ENCODE peak calls at places on chromosomes 6 and 20, in four cellular contexts. X is H9, A is mesenchymal stem cell, G is H1. D is an unnamed sample.
A peak's percentile ranks its signal among the peaks of the same experiment; 100 is the strongest.

GRCh38 chr6:82711992-82712788 is 348.6 kb downstream of the TPBG start:
- DNase-seq in A (peak; percentile 1), X (no peak), G (no peak), D (no peak)

GRCh38 chr6:154001494-154002285 is 37.4 kb upstream of the OPRM1 start:
- DNase-seq in X (no peak), A (no peak), G (no peak), D (no peak)

GRCh38 chr6:160177220-160177619 is 55.6 kb downstream of the SLC22A1 start:
- DNase-seq in X (no peak), G (no peak), A (no peak), D (peak; percentile 44)

GRCh38 chr6:116158641-116159040 is 32.7 kb upstream of the COL10A1 start:
- DNase-seq in X (no peak), A (no peak), G (no peak), D (no peak)

GRCh38 chr6:29953001-29953436 is 10.7 kb downstream of the HLA-A start:
- DNase-seq in X (no peak), A (peak; percentile 83), G (no peak), D (no peak)

GRCh38 chr6:138597336-138597735 is 98.0 kb upstream of the NHSL1 start:
- DNase-seq in G (no peak), X (no peak), A (no peak), D (no peak)

GRCh38 chr20:57066126-57066900 is 200.1 kb downstream of the BMP7 start:
- DNase-seq in G (no peak), X (no peak), A (peak; percentile 63), D (no peak)

GRCh38 chr20:37345339-37346231 is at the start of gene SRC:
- DNase-seq in A (peak; percentile 70), X (peak; percentile 72), G (peak; percentile 82), D (peak; percentile 43)

GRCh38 chr6:3742076-3742425 is 9.5 kb downstream of the PXDC1 start:
- DNase-seq in A (no peak), G (no peak), X (no peak), D (no peak)

GRCh38 chr6:44356432-44356950 is 14.0 kb downstream of the SPATS1 start:
- DNase-seq in X (no peak), A (no peak), G (no peak), D (no peak)

GRCh38 chr20:50788045-50788867 is 6.6 kb upstream of the BCAS4 start:
- DNase-seq in G (no peak), X (no peak), A (no peak), D (no peak)

GRCh38 chr6:151747890-151748289 is 59.6 kb upstream of the ESR1 start:
- DNase-seq in X (no peak), A (no peak), G (no peak), D (no peak)

GRCh38 chr20:5863040-5863811 is 87.1 kb downstream of the TRMT6 start:
- DNase-seq in X (no peak), A (peak; percentile 60), G (no peak), D (no peak)

GRCh38 chr6:36977470-36977941 is 8.5 kb downstream of the MTCH1 start:
- DNase-seq in A (peak; percentile 18), X (peak; percentile 61), G (no peak), D (no peak)

GRCh38 chr6:21808551-21809181 is 215.1 kb downstream of the SOX4 start:
- DNase-seq in X (no peak), A (peak; percentile 87), G (no peak), D (no peak)

GRCh38 chr20:51385941-51386530 is 156.5 kb downstream of the NFATC2 start:
- DNase-seq in G (no peak), A (peak; percentile 60), X (peak; percentile 71), D (no peak)

GRCh38 chr6:100435299-100435698 is 29.4 kb downstream of the SIM1 start:
- DNase-seq in X (no peak), G (no peak), A (no peak), D (no peak)

GRCh38 chr6:100573169-100573568 is 108.4 kb upstream of the SIM1 start:
- DNase-seq in A (peak; percentile 14), G (no peak), X (no peak), D (no peak)

GRCh38 chr20:49983123-49983847 is 505 bp downstream of the SNAI1 start:
- DNase-seq in X (no peak), G (no peak), A (no peak), D (no peak)

GRCh38 chr6:139569561-139569960 is 195.1 kb upstream of the CITED2 start:
- DNase-seq in G (no peak), X (no peak), A (peak; percentile 61), D (no peak)

DNA sequence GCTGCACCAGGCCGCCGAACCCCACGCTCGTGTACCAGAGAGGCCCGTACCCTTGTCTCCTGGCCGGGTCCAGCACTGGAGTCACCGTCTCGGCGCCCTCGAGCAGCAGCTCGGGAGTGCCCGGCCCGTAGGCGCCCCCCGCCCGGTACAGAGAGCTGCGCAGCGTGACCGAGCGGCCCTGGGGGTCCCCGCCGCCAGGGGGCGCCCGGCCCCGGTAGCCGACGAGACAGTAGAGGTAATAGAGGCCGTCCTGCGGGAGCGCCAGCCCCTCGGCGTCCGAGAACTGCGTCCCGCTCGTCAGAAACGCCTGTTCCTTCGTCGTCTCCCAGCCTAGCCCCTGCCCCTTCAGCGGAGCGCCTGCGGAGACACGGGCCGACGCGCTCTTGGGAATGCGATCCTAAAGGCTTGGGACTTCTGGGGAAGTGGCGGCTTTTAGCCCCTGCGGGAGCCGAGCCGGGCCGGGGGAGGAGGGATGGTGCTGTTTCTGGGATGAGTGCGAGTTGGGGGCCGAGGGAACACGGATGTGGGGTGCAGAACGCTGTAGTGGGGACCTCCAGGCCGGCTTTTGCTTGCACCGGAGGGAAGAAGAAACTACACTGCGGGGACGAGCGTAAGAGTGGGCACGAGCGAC is 1.3 kb downstream of the LTB start:
- DNase-seq in A (peak; percentile 85), X (peak; percentile 90), G (peak; percentile 96), D (peak; percentile 83)
- H2BK12ac ChIP-seq in A (peak overlapping the region; percentile 54), X (no peak overlapping the region), G (peak overlapping the region; percentile 60), D (no peak overlapping the region)

DNA sequence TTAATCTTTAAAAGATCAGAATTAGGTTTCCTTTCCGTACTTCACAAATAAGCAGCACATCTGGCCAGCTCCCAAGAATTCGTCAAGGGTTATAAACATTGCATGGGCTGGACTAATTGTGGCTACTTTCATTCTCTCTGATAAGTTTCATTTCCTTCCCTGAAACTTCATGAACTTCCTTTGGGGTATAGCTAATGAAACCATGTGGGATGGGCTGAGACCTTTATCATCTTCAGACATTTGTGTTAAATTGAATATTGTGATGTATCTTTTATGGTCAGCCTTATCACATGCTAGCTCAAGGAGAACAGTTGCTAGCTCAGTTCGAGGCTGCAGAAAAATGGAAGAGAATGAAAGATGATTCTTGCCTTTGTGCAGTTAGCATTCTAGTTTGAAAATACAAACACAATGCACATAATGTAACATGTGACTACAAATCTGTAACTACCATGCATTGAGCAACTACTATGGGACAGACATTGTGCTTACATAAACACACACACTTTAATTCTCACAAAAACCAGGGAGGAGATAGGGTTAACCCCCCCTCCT is 1.7 kb upstream of the GMPR start:
- DNase-seq in G (no peak), A (peak; percentile 85), X (no peak), D (no peak)
- H2BK15ac ChIP-seq in G (no peak overlapping the region), A (no peak overlapping the region), X (no peak overlapping the region), D (no peak overlapping the region)

GRCh38 chr6:23435798-23436197 is 690.2 kb upstream of the NRSN1 start:
- DNase-seq in A (no peak), G (no peak), X (no peak), D (no peak)
- H2BK12ac ChIP-seq in A (no peak overlapping the region), G (no peak overlapping the region), X (no peak overlapping the region), D (no peak overlapping the region)

GRCh38 chr6:40933864-40934263 is 105.2 kb downstream of the UNC5CL start:
- DNase-seq in G (no peak), A (peak; percentile 50), X (no peak), D (no peak)
- H2BK15ac ChIP-seq in G (no peak overlapping the region), A (no peak overlapping the region), X (no peak overlapping the region), D (no peak overlapping the region)

D was measured in neuronal stem cell.